ENCODE peak calls at places on chromosomes 13 and 19, in five cellular contexts. O is CD8-positive, alpha-beta memory T cell; T is tibial nerve; R is CD4-positive, alpha-beta T cell; K is uterus. U is an unnamed sample.

GRCh38 chr19:48629297-48629598 is 7.9 kb downstream of the DBP start:
- DNase-seq in K (no peak), R (no peak), T (no peak), O (no peak), U (no peak)

GRCh38 chr13:44873486-44873885 is 115.8 kb downstream of the NUFIP1 start:
- DNase-seq in O (no peak), R (no peak), K (no peak), T (no peak), U (no peak)

GRCh38 chr13:94346261-94347019 is 133.0 kb downstream of the DCT start:
- DNase-seq in T (no peak), K (no peak), O (no peak), R (no peak), U (no peak)

GRCh38 chr13:99894835-99895427 is 76.6 kb downstream of the ZIC5 start:
- DNase-seq in O (no peak), K (no peak), T (no peak), R (no peak), U (no peak)

GRCh38 chr13:77536358-77536757 is 852 bp downstream of the SCEL start:
- DNase-seq in T (no peak), R (no peak), K (no peak), O (no peak), U (no peak)

GRCh38 chr13:111048387-111048786 is 66.7 kb upstream of the ARHGEF7 start:
- DNase-seq in T (no peak), R (no peak), K (no peak), O (no peak), U (no peak)

GRCh38 chr19:49502866-49503581 is 6.8 kb downstream of the RPS11 start:
- DNase-seq in O (no peak), K (peak), T (peak), R (peak), U (peak)

GRCh38 chr13:61316647-61317046 is 99.0 kb downstream of the PCDH20 start:
- DNase-seq in K (no peak), T (no peak), O (no peak), R (no peak), U (no peak)

GRCh38 chr19:29501816-29502580 is 23.8 kb upstream of the VSTM2B start:
- DNase-seq in T (no peak), O (no peak), R (no peak), K (no peak), U (peak)

GRCh38 chr13:57527114-57527770 is 104.3 kb upstream of the PCDH17 start:
- DNase-seq in T (no peak), O (no peak), R (no peak), K (no peak), U (no peak)

GRCh38 chr13:53782400-53783030 is 753.9 kb downstream of the OLFM4 start:
- DNase-seq in O (no peak), K (no peak), T (peak), R (no peak), U (no peak)

GRCh38 chr19:45346449-45346848 is 5.9 kb downstream of the KLC3 start:
- DNase-seq in O (no peak), R (no peak), T (no peak), K (no peak), U (no peak)

GRCh38 chr19:30355586-30355985 is 16.6 kb upstream of the ZNF536 start:
- DNase-seq in K (no peak), T (no peak), O (no peak), R (no peak), U (no peak)

GRCh38 chr13:89029062-89029461 is 1357.9 kb downstream of the SLITRK5 start:
- DNase-seq in T (no peak), K (no peak), R (no peak), O (no peak), U (no peak)

GRCh38 chr19:48681127-48681470 is 8.3 kb upstream of the NTN5 start:
- DNase-seq in T (no peak), R (no peak), K (no peak), O (no peak), U (peak)

GRCh38 chr13:98208606-98209005 is 31.5 kb upstream of the RNF113B start:
- DNase-seq in O (no peak), K (no peak), R (no peak), T (no peak), U (no peak)

GRCh38 chr13:51832471-51833152 is 12.4 kb downstream of the TMEM272 start:
- DNase-seq in O (peak), R (peak), K (no peak), T (peak), U (no peak)

GRCh38 chr19:29277107-29277506 is 64.2 kb upstream of the UQCRFS1 start:
- DNase-seq in R (peak), O (peak), K (no peak), T (no peak), U (no peak)

GRCh38 chr19:28656644-28657043 is 556.3 kb downstream of the UQCRFS1 start:
- DNase-seq in K (no peak), R (no peak), T (no peak), O (no peak), U (no peak)

GRCh38 chr13:60397693-60398437 is 845 bp downstream of the TDRD3 start:
- DNase-seq in R (peak), K (peak), T (peak), O (peak), U (peak)

GRCh38 chr13:110330491-110331001 is 23.5 kb downstream of the COL4A2 start:
- DNase-seq in K (no peak), R (no peak), O (no peak), T (no peak), U (no peak)

GRCh38 chr19:35978832-35979365 is 16.1 kb upstream of the SDHAF1 start:
- DNase-seq in K (no peak), T (no peak), O (no peak), R (no peak), U (no peak)

GRCh38 chr19:3458595-3459284 is 21.6 kb downstream of the SMIM24 start:
- DNase-seq in K (peak), O (no peak), R (no peak), T (peak), U (no peak)

GRCh38 chr13:36778083-36778671 is 40.8 kb upstream of the RFXAP start:
- DNase-seq in K (no peak), O (no peak), R (no peak), T (no peak), U (no peak)

GRCh38 chr13:44814144-44814543 is 175.1 kb downstream of the NUFIP1 start:
- DNase-seq in R (no peak), O (no peak), T (no peak), K (no peak), U (no peak)

GRCh38 chr19:5966215-5966614 is 11.7 kb downstream of the RANBP3 start:
- DNase-seq in R (no peak), O (no peak), T (no peak), K (peak), U (no peak)
- H3K27ac ChIP-seq in R (no peak), O (no peak), T (peak), K (peak), U (no peak)

GRCh38 chr13:113179374-113180230 is 21.2 kb downstream of the PROZ start:
- DNase-seq in O (no peak), K (no peak), T (no peak), R (no peak), U (no peak)

GRCh38 chr13:113176292-113176691 is 17.8 kb downstream of the PROZ start:
- DNase-seq in T (no peak), K (no peak), R (no peak), O (peak), U (no peak)

GRCh38 chr13:113176822-113177221 is 18.4 kb downstream of the PROZ start:
- DNase-seq in O (no peak), K (no peak), R (no peak), T (no peak), U (no peak)

GRCh38 chr13:113178896-113179167 is 20.4 kb downstream of the PROZ start:
- DNase-seq in T (no peak), R (no peak), K (no peak), O (no peak), U (no peak)

GRCh38 chr13:113178070-113178895 is 19.8 kb downstream of the PROZ start:
- DNase-seq in K (no peak), T (no peak), R (no peak), O (no peak), U (no peak)
- H3K27ac ChIP-seq in K (no peak), T (no peak), R (no peak), O (no peak), U (peak)

GRCh38 chr13:30313307-30313706 is 6.0 kb upstream of the KATNAL1 start:
- DNase-seq in O (no peak), R (no peak), T (no peak), K (no peak), U (no peak)
- H3K27ac ChIP-seq in O (no peak), R (no peak), T (no peak), K (no peak), U (peak)

GRCh38 chr13:24511824-24512207 is 762 bp downstream of the PARP4 start:
- DNase-seq in R (no peak), T (no peak), O (no peak), K (no peak), U (no peak)

GRCh38 chr13:24512208-24513068 is at the start of gene PARP4:
- DNase-seq in T (peak), R (peak), O (peak), K (peak), U (peak)

GRCh38 chr13:24506698-24507335 is 5.8 kb downstream of the PARP4 start:
- DNase-seq in T (no peak), R (no peak), K (no peak), O (no peak), U (no peak)

GRCh38 chr13:24505756-24506155 is 6.8 kb downstream of the PARP4 start:
- DNase-seq in O (no peak), R (no peak), K (no peak), T (no peak), U (no peak)

GRCh38 chr13:24511019-24511823 is 1.4 kb downstream of the PARP4 start:
- DNase-seq in R (peak), K (no peak), T (peak), O (peak), U (no peak)
- H3K27ac ChIP-seq in R (peak), K (peak), T (peak), O (peak), U (no peak)

DNA sequence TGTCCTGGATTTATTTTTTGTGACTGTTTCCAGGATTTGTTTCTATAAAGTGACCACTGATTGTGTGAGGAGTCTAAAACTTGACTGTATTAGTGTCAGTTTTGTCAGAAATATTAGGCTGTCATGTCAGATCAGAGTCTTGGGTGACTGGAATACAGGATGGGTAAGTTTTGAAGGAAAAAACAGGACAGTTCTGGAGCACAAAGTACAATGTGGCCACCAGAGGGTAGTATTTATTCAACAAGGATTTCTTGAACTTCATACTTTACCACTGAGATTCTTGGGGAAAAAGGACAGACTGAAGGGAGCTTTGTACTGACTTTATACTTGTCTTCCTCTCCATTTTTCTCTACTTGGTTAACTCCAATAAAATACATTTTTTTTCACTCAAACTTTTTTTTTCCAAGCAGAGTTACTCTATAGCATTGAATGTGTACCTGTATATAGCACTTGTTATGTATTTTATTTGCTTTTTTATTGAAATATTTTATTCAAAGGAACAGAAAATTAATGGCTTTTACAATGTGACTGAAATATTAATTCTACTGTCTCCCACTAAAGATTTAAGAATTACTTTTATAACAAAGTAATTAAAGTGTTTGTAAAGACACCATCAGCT is 51.1 kb downstream of the LMO7 start:
- DNase-seq in O (no peak), T (no peak), K (no peak), R (no peak), U (no peak)
- H3K27ac ChIP-seq in O (no peak), T (no peak), K (no peak), R (no peak), U (no peak)

DNA sequence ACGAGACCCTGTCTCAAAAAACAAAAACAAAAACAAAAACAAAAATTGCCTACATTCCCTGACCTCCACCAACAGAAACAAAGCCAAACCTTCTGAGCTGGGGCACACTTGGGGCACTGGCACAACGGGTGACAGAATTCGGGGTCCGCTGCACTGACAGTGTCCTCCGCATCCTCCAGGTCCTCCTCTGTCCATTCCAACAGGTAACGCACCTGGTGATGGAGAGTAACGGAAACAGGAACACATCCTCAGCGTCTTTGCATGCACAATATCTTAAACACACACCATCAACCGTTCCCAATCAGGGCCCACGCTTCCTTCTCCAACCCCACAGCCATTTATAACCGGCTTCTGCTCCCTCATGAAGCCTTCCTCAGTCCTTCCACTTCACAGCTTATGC is 34.6 kb downstream of the PDCD5 start:
- DNase-seq in O (no peak), R (no peak), T (no peak), K (no peak), U (no peak)
- H3K27ac ChIP-seq in O (no peak), R (no peak), T (no peak), K (no peak), U (no peak)

GRCh38 chr13:41652735-41653361 is 195.5 kb downstream of the RGCC start:
- DNase-seq in T (peak), O (peak), R (peak), K (peak), U (no peak)
- H3K27ac ChIP-seq in T (peak), O (no peak), R (no peak), K (peak), U (peak)

GRCh38 chr13:46286972-46287371 is 75.2 kb downstream of the LRRC63 start:
- DNase-seq in R (no peak), K (no peak), O (no peak), T (no peak), U (no peak)
- H3K27ac ChIP-seq in R (no peak), K (no peak), O (no peak), T (no peak), U (no peak)

DNA sequence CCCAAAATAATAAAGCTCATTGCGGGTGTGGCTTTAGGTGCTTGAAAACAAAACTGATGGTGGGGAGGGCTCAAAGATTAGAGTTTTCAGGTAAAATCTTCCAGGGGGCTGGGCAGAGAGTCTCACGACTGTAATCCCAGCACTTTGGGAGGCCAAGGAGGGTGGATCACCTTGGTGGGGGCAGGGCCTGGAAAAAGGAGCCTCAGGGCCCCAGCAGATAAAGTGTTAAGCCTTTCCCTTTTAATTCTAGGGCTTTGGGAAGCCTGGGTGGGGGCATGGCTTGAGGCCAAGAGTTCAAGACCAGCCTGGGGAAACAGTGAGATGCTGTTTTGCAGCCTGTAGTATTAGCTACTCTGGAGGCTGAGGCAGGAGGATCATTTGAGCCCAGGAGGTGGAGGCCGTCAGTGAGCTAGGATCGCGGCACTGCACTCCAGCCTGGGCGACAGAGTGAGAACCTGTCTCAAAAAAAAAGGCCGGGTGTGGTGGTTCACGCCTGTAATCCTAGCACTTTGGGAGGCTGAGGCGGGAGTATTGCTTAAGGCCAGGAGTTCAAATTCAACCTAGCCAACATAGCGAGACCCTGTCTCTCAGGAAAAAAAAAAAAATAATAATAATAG is 1.7 kb downstream of the IRGQ start:
- DNase-seq in R (no peak), K (no peak), T (no peak), O (no peak), U (no peak)
- H3K27ac ChIP-seq in R (peak), K (peak), T (peak), O (peak), U (peak)

U was measured in dorsolateral prefrontal cortex.